ENCODE peak calls at places on chromosome 19, in eight cellular contexts. Y is Peyer's patch, D is mucosa of descending colon, S is breast epithelium, C is uterus, F is tibial nerve, L is PC-9, X is hepatocyte. O is an unnamed sample.

GRCh38 chr19:50695251-50696064 is 24.1 kb downstream of the SHANK1 start:
- DNase-seq in D (no peak), C (no peak), Y (no peak), S (no peak), F (no peak), X (peak; percentile 66), L (no peak), O (no peak)

GRCh38 chr19:18915639-18916038 is 3.5 kb downstream of the COPE start:
- DNase-seq in Y (peak; percentile 70), L (peak; percentile 49), X (no peak), S (no peak), F (no peak), C (no peak), D (peak; percentile 51), O (no peak)

GRCh38 chr19:9406798-9407352 is 28.5 kb downstream of the ZNF266 start:
- DNase-seq in L (peak; percentile 74), Y (peak; percentile 49), X (no peak), F (peak; percentile 15), C (peak; percentile 57), D (peak; percentile 69), S (no peak), O (no peak)

GRCh38 chr19:28710278-28710677 is 502.7 kb downstream of the UQCRFS1 start:
- DNase-seq in F (no peak), S (no peak), C (no peak), Y (no peak), D (peak; percentile 6), X (peak; percentile 64), L (no peak), O (no peak)

GRCh38 chr19:19366691-19367396 is 38.6 kb upstream of the GATAD2A start:
- DNase-seq in X (peak; percentile 88), L (peak; percentile 89), D (peak; percentile 83), S (peak; percentile 77), F (peak; percentile 35), Y (peak; percentile 91), C (peak; percentile 42), O (no peak)

GRCh38 chr19:19445911-19446361 is 40.5 kb downstream of the GATAD2A start:
- DNase-seq in C (no peak), X (no peak), S (no peak), F (no peak), Y (no peak), D (no peak), L (no peak), O (no peak)

GRCh38 chr19:29687244-29687896 is 22.1 kb downstream of the PLEKHF1 start:
- DNase-seq in L (peak; percentile 27), C (peak; percentile 82), X (no peak), S (no peak), D (no peak), F (no peak), Y (peak; percentile 53), O (no peak)

GRCh38 chr19:20278342-20278741 is 111.3 kb downstream of the ZNF486 start:
- DNase-seq in C (peak; percentile 22), F (no peak), Y (no peak), X (peak; percentile 39), S (no peak), D (no peak), L (peak; percentile 25), O (no peak)

GRCh38 chr19:56547535-56547934 is 8.8 kb downstream of the ZFP28 start:
- DNase-seq in D (no peak), L (no peak), Y (no peak), S (no peak), F (no peak), X (no peak), C (no peak), O (no peak)

GRCh38 chr19:12166596-12166995 is 3.7 kb downstream of the ZNF136 start:
- DNase-seq in X (no peak), Y (no peak), C (no peak), L (no peak), D (no peak), F (no peak), S (no peak), O (no peak)

GRCh38 chr19:56837004-56837403 is 3.5 kb downstream of the PEG3 start:
- DNase-seq in Y (no peak), F (no peak), C (peak; percentile 20), D (no peak), L (no peak), S (no peak), X (no peak), O (no peak)

GRCh38 chr19:42140125-42140754 is 8.0 kb upstream of the POU2F2 start:
- DNase-seq in Y (peak; percentile 53), C (no peak), S (no peak), D (peak; percentile 69), L (peak; percentile 56), F (no peak), X (peak; percentile 89), O (no peak)

GRCh38 chr19:54391589-54392061 is 23.6 kb upstream of the TTYH1 start:
- DNase-seq in D (no peak), S (no peak), C (no peak), X (no peak), L (no peak), Y (no peak), F (no peak), O (no peak)
- TF ChIP-seq CTCF in D (no peak), S (no peak), C (no peak), X (no peak), L (no peak), Y (no peak), F (no peak), O (no peak)

GRCh38 chr19:1220452-1221037 is 15.0 kb downstream of the STK11 start:
- DNase-seq in S (no peak), F (no peak), L (no peak), X (no peak), C (no peak), Y (no peak), D (no peak), O (no peak)
- H3K36me3 ChIP-seq in S (no peaks in the 10 kb centered on the region), F (peaks cover 13% of the 10 kb centered on the region), L (no peaks in the 10 kb centered on the region), X (no peaks in the 10 kb centered on the region), C (no peaks in the 10 kb centered on the region), Y (peaks cover 55% of the 10 kb centered on the region), D (no peaks in the 10 kb centered on the region), O (peaks cover 29% of the 10 kb centered on the region)

GRCh38 chr19:14577885-14578427 is 4.9 kb upstream of the CLEC17A start:
- DNase-seq in F (no peak), D (no peak), X (no peak), C (no peak), L (no peak), Y (no peak), S (no peak), O (no peak)
- TF ChIP-seq CTCF in F (no peak), D (no peak), X (no peak), C (no peak), L (no peak), Y (no peak), S (no peak), O (no peak)

GRCh38 chr19:40803857-40804782 is 5.1 kb downstream of the EGLN2 start:
- DNase-seq in L (peak; percentile 45), S (no peak), Y (peak; percentile 90), C (peak; percentile 51), D (peak; percentile 84), X (no peak), F (no peak), O (no peak)

GRCh38 chr19:40806385-40807146 is 7.6 kb downstream of the EGLN2 start:
- DNase-seq in Y (peak; percentile 87), C (peak; percentile 89), D (peak; percentile 79), L (no peak), S (peak; percentile 67), X (peak; percentile 95), F (peak; percentile 71), O (peak; percentile 71)

GRCh38 chr19:40805258-40805868 is 6.4 kb downstream of the EGLN2 start:
- DNase-seq in D (peak; percentile 54), S (no peak), Y (no peak), X (no peak), L (no peak), C (no peak), F (no peak), O (no peak)

GRCh38 chr19:40803170-40803856 is 4.3 kb downstream of the EGLN2 start:
- DNase-seq in L (no peak), D (no peak), F (no peak), S (no peak), X (no peak), C (no peak), Y (no peak), O (no peak)

DNA sequence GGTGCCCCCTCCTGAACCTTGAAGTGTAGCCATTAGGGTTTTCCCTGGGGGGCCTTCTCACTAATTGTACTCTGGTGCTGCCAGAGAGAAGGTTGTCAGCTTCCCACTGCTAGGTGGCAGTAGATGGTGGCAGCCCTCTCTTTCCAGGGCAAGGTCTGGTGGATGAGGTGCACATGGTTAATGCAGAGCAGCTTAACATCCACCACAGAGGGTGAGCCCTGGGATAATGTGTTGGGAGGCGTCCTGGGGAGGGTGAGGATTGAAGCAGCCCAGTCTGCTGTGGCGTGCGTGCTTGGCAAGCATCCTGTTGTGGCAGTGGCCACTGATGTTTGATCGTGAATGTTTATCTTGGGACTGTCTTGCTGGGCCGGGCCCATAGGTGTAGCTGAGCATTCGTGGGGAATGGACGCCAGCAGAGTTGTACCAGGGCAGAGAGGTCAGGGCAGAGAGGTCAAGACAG is 5.8 kb downstream of the EGLN2 start:
- DNase-seq in C (no peak), X (no peak), F (no peak), L (no peak), S (no peak), Y (no peak), D (no peak), O (no peak)
- H3K36me3 ChIP-seq in C (no peaks in the 10 kb centered on the region), X (no peaks in the 10 kb centered on the region), F (peaks cover 7% of the 10 kb centered on the region), L (peaks cover 7% of the 10 kb centered on the region), S (no peaks in the 10 kb centered on the region), Y (peaks cover 34% of the 10 kb centered on the region), D (no peaks in the 10 kb centered on the region), O (peaks cover 19% of the 10 kb centered on the region)

DNA sequence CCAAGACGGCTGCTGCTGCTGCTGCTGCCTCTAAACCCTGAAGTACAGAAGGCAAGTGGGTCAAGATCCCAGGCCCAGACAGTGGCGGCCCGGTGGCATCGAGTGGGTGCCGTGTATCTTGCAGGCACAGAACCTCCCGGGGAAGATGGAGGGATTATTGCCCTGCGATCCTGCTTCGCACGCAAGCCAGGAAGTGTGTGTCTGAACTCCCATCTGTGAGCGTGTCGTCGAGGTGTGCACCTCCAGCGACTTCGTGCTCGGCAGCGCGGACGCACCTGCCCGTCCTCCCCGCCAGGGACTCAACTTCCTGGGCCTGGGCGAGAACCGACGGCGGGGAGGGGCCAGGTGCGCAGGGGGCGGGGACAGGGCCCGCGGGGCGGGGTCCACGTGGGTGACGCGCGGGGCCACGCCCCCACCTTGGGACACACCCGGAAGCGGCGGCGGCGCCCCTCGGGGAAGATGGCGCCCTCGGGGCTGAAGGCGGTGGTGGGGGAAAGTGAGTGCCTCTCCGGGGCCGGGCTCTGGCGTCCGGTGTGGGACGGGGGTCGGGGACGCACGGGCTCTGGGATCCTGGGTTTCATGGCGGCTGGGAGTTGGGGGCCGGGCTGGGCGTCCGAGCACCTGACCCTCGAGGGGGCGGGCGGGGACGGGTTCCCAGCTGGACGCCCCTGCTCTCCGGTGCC is at the start of gene STXBP2:
- DNase-seq in Y (peak; percentile 96), X (peak; percentile 94), L (peak; percentile 89), S (peak; percentile 87), F (no peak), D (peak; percentile 95), C (no peak), O (no peak)
- TF ChIP-seq CTCF in Y (peak; percentile 60), X (no peak), L (no peak), S (peak; percentile 67), F (no peak), D (peak; percentile 31), C (no peak), O (no peak)